ENCODE peak calls at places on chromosomes 3 and 15, in six cellular contexts. O is progenitor cell of endocrine pancreas; L is Right ventricle myocardium superior; K is EH; Z is activated CD4-positive, CD25-positive, alpha-beta regulatory T cell; Q is neural progenitor cell. B is an unnamed sample.

GRCh38 chr3:193844472-193844871 is 251.5 kb downstream of the OPA1 start:
- DNase-seq in O (no peak), L (no peak), K (no peak), Z (no peak), Q (no peak), B (no peak)

GRCh38 chr3:193816656-193817311 is 223.8 kb downstream of the OPA1 start:
- DNase-seq in O (no peak), L (peak), K (peak), Z (no peak), Q (peak), B (peak)

GRCh38 chr3:37453393-37454391 is 279.3 kb upstream of the LRRFIP2 start:
- DNase-seq in O (no peak), L (peak), K (peak), Z (no peak), Q (peak), B (peak)

GRCh38 chr15:91126080-91126479 is 26.0 kb downstream of the SV2B start:
- DNase-seq in O (no peak), L (no peak), K (no peak), Z (no peak), Q (no peak), B (no peak)

GRCh38 chr15:66254364-66255292 is 1.1 kb upstream of the MEGF11 start:
- DNase-seq in O (no peak), L (no peak), K (no peak), Z (no peak), Q (peak), B (peak)

GRCh38 chr3:133812872-133813271 is 7.3 kb downstream of the SRPRB start:
- DNase-seq in O (no peak), L (no peak), K (peak), Z (no peak), Q (no peak), B (no peak)

GRCh38 chr3:33717866-33718594 is at the start of gene CLASP2:
- DNase-seq in O (peak), L (peak), K (peak), Z (peak), Q (peak), B (peak)

GRCh38 chr3:33128706-33129105 is 14.9 kb downstream of the CRTAP start:
- DNase-seq in O (no peak), L (no peak), K (peak), Z (no peak), Q (peak), B (no peak)

GRCh38 chr15:28125673-28126651 is 26.8 kb upstream of the OCA2 start:
- DNase-seq in O (no peak), L (no peak), K (peak), Z (no peak), Q (peak), B (peak)

GRCh38 chr15:62894322-62895085 is 148.0 kb upstream of the TPM1 start:
- DNase-seq in O (no peak), L (no peak), K (peak), Z (no peak), Q (no peak), B (no peak)

GRCh38 chr15:40244961-40245523 is 6.2 kb downstream of the PAK6 start:
- DNase-seq in O (no peak), L (no peak), K (no peak), Z (no peak), Q (no peak), B (peak)

GRCh38 chr15:34514251-34514760 is 69.1 kb downstream of the GOLGA8B start:
- DNase-seq in O (peak), L (peak), K (peak), Z (no peak), Q (peak), B (peak)

GRCh38 chr3:141308588-141309218 is 59.6 kb upstream of the ZBTB38 start:
- DNase-seq in O (peak), L (peak), K (peak), Z (no peak), Q (peak), B (peak)

GRCh38 chr3:132117642-132118041 is 82.8 kb upstream of the CPNE4 start:
- DNase-seq in O (no peak), L (no peak), K (no peak), Z (no peak), Q (no peak), B (no peak)

GRCh38 chr3:161413855-161414210 is 42.5 kb upstream of the SPTSSB start:
- DNase-seq in O (no peak), L (no peak), K (no peak), Z (no peak), Q (no peak), B (no peak)

GRCh38 chr3:172156309-172156998 is 117.1 kb downstream of the FNDC3B start:
- DNase-seq in O (no peak), L (peak), K (no peak), Z (no peak), Q (no peak), B (peak)

GRCh38 chr3:172654470-172654869 is 56.4 kb downstream of the NCEH1 start:
- DNase-seq in O (no peak), L (no peak), K (no peak), Z (no peak), Q (no peak), B (no peak)

B was measured in left kidney.